ENCODE peak calls at places on chromosomes 6 and 20, in six cellular contexts. One of them, this sample, is unnamed.

GRCh38 chr6:156954191-156954590 is 177.0 kb downstream of the ARID1B start:
- DNase-seq in suprapubic skin: no peak
- DNase-seq in Caco-2: no peak
- DNase-seq in mucosa of descending colon: no peak
- DNase-seq in cardiac muscle cell: no peak
- DNase-seq in heart right ventricle: no peak
- DNase-seq in this sample: no peak

GRCh38 chr20:36754656-36755222 is 8.8 kb upstream of the NDRG3 start:
- DNase-seq in suprapubic skin: no peak
- DNase-seq in Caco-2: peak
- DNase-seq in mucosa of descending colon: no peak
- DNase-seq in cardiac muscle cell: peak
- DNase-seq in heart right ventricle: no peak
- DNase-seq in this sample: peak

GRCh38 chr6:52335576-52335975 is 26.4 kb upstream of the PAQR8 start:
- DNase-seq in suprapubic skin: no peak
- DNase-seq in Caco-2: no peak
- DNase-seq in mucosa of descending colon: no peak
- DNase-seq in cardiac muscle cell: no peak
- DNase-seq in heart right ventricle: no peak
- DNase-seq in this sample: no peak

GRCh38 chr6:47161176-47161687 is 119.1 kb upstream of the ADGRF1 start:
- DNase-seq in suprapubic skin: no peak
- DNase-seq in Caco-2: no peak
- DNase-seq in mucosa of descending colon: no peak
- DNase-seq in cardiac muscle cell: no peak
- DNase-seq in heart right ventricle: no peak
- DNase-seq in this sample: peak

GRCh38 chr6:621916-622315 is 35.0 kb downstream of the HUS1B start:
- DNase-seq in suprapubic skin: no peak
- DNase-seq in Caco-2: no peak
- DNase-seq in mucosa of descending colon: no peak
- DNase-seq in cardiac muscle cell: no peak
- DNase-seq in heart right ventricle: no peak
- DNase-seq in this sample: no peak

GRCh38 chr6:142763205-142763604 is 181.8 kb downstream of the HIVEP2 start:
- DNase-seq in suprapubic skin: no peak
- DNase-seq in Caco-2: no peak
- DNase-seq in mucosa of descending colon: no peak
- DNase-seq in cardiac muscle cell: no peak
- DNase-seq in heart right ventricle: no peak
- DNase-seq in this sample: peak

GRCh38 chr6:43773050-43773956 is 3.3 kb downstream of the VEGFA start:
- DNase-seq in suprapubic skin: no peak
- DNase-seq in Caco-2: peak
- DNase-seq in mucosa of descending colon: peak
- DNase-seq in cardiac muscle cell: peak
- DNase-seq in heart right ventricle: peak
- DNase-seq in this sample: peak

GRCh38 chr20:48632017-48632824 is 195.6 kb downstream of the PREX1 start:
- DNase-seq in suprapubic skin: no peak
- DNase-seq in Caco-2: no peak
- DNase-seq in mucosa of descending colon: peak
- DNase-seq in cardiac muscle cell: no peak
- DNase-seq in heart right ventricle: no peak
- DNase-seq in this sample: no peak

GRCh38 chr20:46984391-46984790 is 89.7 kb downstream of the EYA2 start:
- DNase-seq in suprapubic skin: no peak
- DNase-seq in Caco-2: no peak
- DNase-seq in mucosa of descending colon: no peak
- DNase-seq in cardiac muscle cell: no peak
- DNase-seq in heart right ventricle: no peak
- DNase-seq in this sample: peak

GRCh38 chr6:119612176-119612870 is 262.8 kb upstream of the MAN1A1 start:
- DNase-seq in suprapubic skin: no peak
- DNase-seq in Caco-2: no peak
- DNase-seq in mucosa of descending colon: no peak
- DNase-seq in cardiac muscle cell: no peak
- DNase-seq in heart right ventricle: no peak
- DNase-seq in this sample: no peak

GRCh38 chr6:97059473-97059872 is 134.9 kb downstream of the KLHL32 start:
- DNase-seq in suprapubic skin: no peak
- DNase-seq in Caco-2: no peak
- DNase-seq in mucosa of descending colon: no peak
- DNase-seq in cardiac muscle cell: peak
- DNase-seq in heart right ventricle: no peak
- DNase-seq in this sample: peak

GRCh38 chr6:126886106-126886505 is 232.4 kb upstream of the RSPO3 start:
- DNase-seq in suprapubic skin: no peak
- DNase-seq in Caco-2: no peak
- DNase-seq in mucosa of descending colon: no peak
- DNase-seq in cardiac muscle cell: no peak
- DNase-seq in heart right ventricle: no peak
- DNase-seq in this sample: no peak

GRCh38 chr6:32113386-32114352 is 4.5 kb upstream of the TNXB start:
- DNase-seq in suprapubic skin: peak
- DNase-seq in Caco-2: no peak
- DNase-seq in mucosa of descending colon: peak
- DNase-seq in cardiac muscle cell: no peak
- DNase-seq in heart right ventricle: peak
- DNase-seq in this sample: no peak

GRCh38 chr20:51910202-51911050 is 108.1 kb upstream of the SALL4 start:
- DNase-seq in suprapubic skin: no peak
- DNase-seq in Caco-2: peak
- DNase-seq in mucosa of descending colon: no peak
- DNase-seq in cardiac muscle cell: peak
- DNase-seq in heart right ventricle: no peak
- DNase-seq in this sample: peak

GRCh38 chr20:46399401-46399800 is 7.0 kb downstream of the ELMO2 start:
- DNase-seq in suprapubic skin: no peak
- DNase-seq in Caco-2: no peak
- DNase-seq in mucosa of descending colon: no peak
- DNase-seq in cardiac muscle cell: no peak
- DNase-seq in heart right ventricle: no peak
- DNase-seq in this sample: peak

GRCh38 chr20:4109307-4109564 is 93.9 kb upstream of the RNF24 start:
- DNase-seq in suprapubic skin: no peak
- DNase-seq in Caco-2: no peak
- DNase-seq in mucosa of descending colon: no peak
- DNase-seq in cardiac muscle cell: no peak
- DNase-seq in heart right ventricle: no peak
- DNase-seq in this sample: no peak

GRCh38 chr20:13205402-13205801 is 15.7 kb upstream of the ISM1 start:
- DNase-seq in suprapubic skin: no peak
- DNase-seq in Caco-2: no peak
- DNase-seq in mucosa of descending colon: no peak
- DNase-seq in cardiac muscle cell: no peak
- DNase-seq in heart right ventricle: no peak
- DNase-seq in this sample: peak

GRCh38 chr20:14698125-14698524 is 360.7 kb upstream of the FLRT3 start:
- DNase-seq in suprapubic skin: no peak
- DNase-seq in Caco-2: no peak
- DNase-seq in mucosa of descending colon: no peak
- DNase-seq in cardiac muscle cell: no peak
- DNase-seq in heart right ventricle: no peak
- DNase-seq in this sample: no peak

GRCh38 chr6:144264270-144265060 is 20.7 kb upstream of the UTRN start:
- DNase-seq in suprapubic skin: no peak
- DNase-seq in Caco-2: peak
- DNase-seq in mucosa of descending colon: no peak
- DNase-seq in cardiac muscle cell: peak
- DNase-seq in heart right ventricle: no peak
- DNase-seq in this sample: peak

GRCh38 chr6:133761706-133762105 is 127.2 kb upstream of the TCF21 start:
- DNase-seq in suprapubic skin: no peak
- DNase-seq in Caco-2: no peak
- DNase-seq in mucosa of descending colon: no peak
- DNase-seq in cardiac muscle cell: no peak
- DNase-seq in heart right ventricle: no peak
- DNase-seq in this sample: peak

GRCh38 chr6:97437087-97437486 is 154.1 kb upstream of the MMS22L start:
- DNase-seq in suprapubic skin: no peak
- DNase-seq in Caco-2: no peak
- DNase-seq in mucosa of descending colon: no peak
- DNase-seq in cardiac muscle cell: peak
- DNase-seq in heart right ventricle: no peak
- DNase-seq in this sample: peak

GRCh38 chr20:35434085-35435005 is 3.7 kb downstream of the GDF5 start:
- DNase-seq in suprapubic skin: no peak
- DNase-seq in Caco-2: no peak
- DNase-seq in mucosa of descending colon: peak
- DNase-seq in cardiac muscle cell: no peak
- DNase-seq in heart right ventricle: peak
- DNase-seq in this sample: no peak

GRCh38 chr6:123323419-123324329 is 313.1 kb downstream of the TRDN start:
- DNase-seq in suprapubic skin: no peak
- DNase-seq in Caco-2: no peak
- DNase-seq in mucosa of descending colon: no peak
- DNase-seq in cardiac muscle cell: no peak
- DNase-seq in heart right ventricle: no peak
- DNase-seq in this sample: peak

GRCh38 chr6:41409489-41409888 is 74.1 kb downstream of the NCR2 start:
- DNase-seq in suprapubic skin: no peak
- DNase-seq in Caco-2: no peak
- DNase-seq in mucosa of descending colon: no peak
- DNase-seq in cardiac muscle cell: no peak
- DNase-seq in heart right ventricle: no peak
- DNase-seq in this sample: no peak
- H3K4me3 ChIP-seq in suprapubic skin: no peak
- H3K4me3 ChIP-seq in Caco-2: no peak
- H3K4me3 ChIP-seq in mucosa of descending colon: no peak
- H3K4me3 ChIP-seq in cardiac muscle cell: no peak
- H3K4me3 ChIP-seq in heart right ventricle: no peak
- H3K4me3 ChIP-seq in this sample: no peak

GRCh38 chr6:34526241-34526972 is 29.7 kb downstream of the SPDEF start:
- DNase-seq in suprapubic skin: no peak
- DNase-seq in Caco-2: no peak
- DNase-seq in mucosa of descending colon: no peak
- DNase-seq in cardiac muscle cell: no peak
- DNase-seq in heart right ventricle: no peak
- DNase-seq in this sample: no peak
- H3K4me3 ChIP-seq in suprapubic skin: peak
- H3K4me3 ChIP-seq in Caco-2: no peak
- H3K4me3 ChIP-seq in mucosa of descending colon: no peak
- H3K4me3 ChIP-seq in cardiac muscle cell: peak
- H3K4me3 ChIP-seq in heart right ventricle: peak
- H3K4me3 ChIP-seq in this sample: peak

GRCh38 chr6:154446984-154447383 is 63.5 kb downstream of the CNKSR3 start:
- DNase-seq in suprapubic skin: no peak
- DNase-seq in Caco-2: no peak
- DNase-seq in mucosa of descending colon: no peak
- DNase-seq in cardiac muscle cell: no peak
- DNase-seq in heart right ventricle: no peak
- DNase-seq in this sample: no peak

GRCh38 chr6:154445417-154445816 is 65.1 kb downstream of the CNKSR3 start:
- DNase-seq in suprapubic skin: no peak
- DNase-seq in Caco-2: no peak
- DNase-seq in mucosa of descending colon: no peak
- DNase-seq in cardiac muscle cell: no peak
- DNase-seq in heart right ventricle: no peak
- DNase-seq in this sample: no peak

GRCh38 chr6:154447929-154448328 is 62.6 kb downstream of the CNKSR3 start:
- DNase-seq in suprapubic skin: no peak
- DNase-seq in Caco-2: no peak
- DNase-seq in mucosa of descending colon: no peak
- DNase-seq in cardiac muscle cell: no peak
- DNase-seq in heart right ventricle: no peak
- DNase-seq in this sample: no peak

GRCh38 chr6:154450498-154450897 is 60.0 kb downstream of the CNKSR3 start:
- DNase-seq in suprapubic skin: no peak
- DNase-seq in Caco-2: no peak
- DNase-seq in mucosa of descending colon: no peak
- DNase-seq in cardiac muscle cell: no peak
- DNase-seq in heart right ventricle: no peak
- DNase-seq in this sample: no peak

DNA sequence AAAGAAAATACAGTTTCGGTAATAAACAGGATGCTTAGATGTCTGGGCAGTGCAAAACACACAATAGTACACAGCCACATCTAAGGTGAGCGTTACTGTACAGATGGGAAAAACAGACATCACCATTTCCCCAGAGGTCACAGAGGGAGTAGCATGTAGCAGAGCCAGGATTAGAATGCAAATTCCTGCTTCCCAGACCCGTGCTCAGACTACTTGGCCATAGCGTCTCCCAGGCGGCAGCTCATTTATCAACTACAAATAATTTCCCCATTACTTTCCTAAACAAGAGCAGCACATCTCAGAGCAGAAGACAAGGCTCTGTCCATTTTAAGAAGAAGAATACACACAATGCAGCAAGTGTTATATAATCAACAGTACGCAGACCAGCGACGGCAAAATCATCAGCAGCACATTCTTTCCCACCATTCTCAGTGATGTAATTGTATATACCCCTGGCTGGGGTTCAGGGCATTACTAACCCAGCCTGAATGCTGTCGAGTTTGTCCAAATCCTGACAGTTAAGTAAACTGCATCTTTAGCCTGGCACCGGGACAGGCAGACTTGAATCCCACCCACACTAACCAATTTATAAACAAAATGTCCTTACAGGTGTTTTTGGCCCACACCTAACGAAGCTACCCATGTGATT is 61.9 kb downstream of the CNKSR3 start:
- DNase-seq in suprapubic skin: no peak
- DNase-seq in Caco-2: no peak
- DNase-seq in mucosa of descending colon: no peak
- DNase-seq in cardiac muscle cell: peak
- DNase-seq in heart right ventricle: no peak
- DNase-seq in this sample: peak
- H3K4me3 ChIP-seq in suprapubic skin: no peak
- H3K4me3 ChIP-seq in Caco-2: no peak
- H3K4me3 ChIP-seq in mucosa of descending colon: no peak
- H3K4me3 ChIP-seq in cardiac muscle cell: no peak
- H3K4me3 ChIP-seq in heart right ventricle: peak
- H3K4me3 ChIP-seq in this sample: no peak

DNA sequence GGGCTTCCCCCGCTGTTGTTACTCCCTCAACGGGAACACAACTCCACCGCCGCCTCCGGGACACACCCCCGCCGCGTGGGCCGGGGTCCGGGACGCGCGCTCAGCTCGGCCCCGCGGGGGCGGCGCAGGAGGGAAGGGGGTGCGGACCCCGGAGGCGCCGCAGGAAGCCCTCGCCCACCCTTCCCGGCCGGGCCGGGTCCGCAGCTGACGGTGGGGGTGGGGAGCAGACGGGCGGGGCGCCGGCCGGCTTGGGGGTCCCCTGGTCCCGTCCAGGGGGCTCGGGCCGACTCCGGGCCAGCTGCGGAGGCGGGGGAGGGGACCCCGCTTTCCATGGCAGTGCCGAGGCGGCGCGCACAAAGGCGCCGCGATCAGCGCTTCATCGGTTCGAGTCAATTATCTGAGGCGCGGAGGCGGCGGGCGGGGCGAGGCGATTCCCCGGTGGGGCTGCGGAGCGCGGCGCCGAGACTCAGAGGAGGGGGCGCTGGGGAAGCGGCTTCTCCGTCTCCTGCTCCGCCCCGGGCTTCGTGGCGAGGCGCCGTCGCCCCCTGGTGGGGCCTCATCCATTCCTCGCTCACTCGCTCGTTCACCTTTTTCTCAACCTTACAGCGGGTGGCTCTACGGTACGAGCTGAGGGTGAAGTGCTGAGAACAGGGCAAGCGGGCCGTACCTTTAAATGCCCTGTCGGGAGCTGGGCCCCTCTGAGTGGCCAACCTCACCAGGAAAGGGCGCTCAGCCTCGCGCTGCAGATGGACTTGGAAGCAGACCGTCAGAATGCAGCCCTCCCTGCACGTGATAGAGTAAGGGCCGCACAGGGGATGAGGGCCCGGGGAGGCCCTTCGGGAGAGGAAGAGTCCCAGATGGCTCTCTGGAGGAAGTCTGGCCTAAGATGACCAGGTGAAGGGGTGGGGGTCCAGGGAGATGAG is 40.0 kb downstream of the SLC52A3 start:
- DNase-seq in suprapubic skin: no peak
- DNase-seq in Caco-2: peak
- DNase-seq in mucosa of descending colon: peak
- DNase-seq in cardiac muscle cell: peak
- DNase-seq in heart right ventricle: peak
- DNase-seq in this sample: peak
- H3K4me3 ChIP-seq in suprapubic skin: peak
- H3K4me3 ChIP-seq in Caco-2: peak
- H3K4me3 ChIP-seq in mucosa of descending colon: no peak
- H3K4me3 ChIP-seq in cardiac muscle cell: peak
- H3K4me3 ChIP-seq in heart right ventricle: peak
- H3K4me3 ChIP-seq in this sample: no peak

This sample was measured in epithelial cell of esophagus.